ENCODE peak calls at places on chromosomes 1 and 21, in six cellular contexts. V, Z, Q, B, T and J are unnamed samples.

GRCh38 chr21:26801524-26801923 is 43.7 kb downstream of the ADAMTS1 start:
- DNase-seq in V (peak), Z (no peak), Q (no peak), B (no peak), T (no peak), J (no peak)

GRCh38 chr21:24514081-24514733 is 1093.1 kb downstream of the MRPL39 start:
- DNase-seq in V (no peak), Z (peak), Q (no peak), B (no peak), T (no peak), J (peak)

GRCh38 chr1:3426956-3427535 is 27.4 kb upstream of the ARHGEF16 start:
- DNase-seq in V (no peak), Z (no peak), Q (no peak), B (no peak), T (no peak), J (no peak)

GRCh38 chr1:220983877-220984635 is 104.8 kb downstream of the HLX start:
- DNase-seq in V (no peak), Z (no peak), Q (no peak), B (no peak), T (no peak), J (no peak)

GRCh38 chr21:44700101-44701022 is 3.4 kb downstream of the KRTAP10-12 start:
- DNase-seq in V (no peak), Z (no peak), Q (no peak), B (no peak), T (no peak), J (no peak)

GRCh38 chr1:50266509-50266908 is 156.7 kb downstream of the DMRTA2 start:
- DNase-seq in V (no peak), Z (no peak), Q (no peak), B (no peak), T (no peak), J (no peak)

GRCh38 chr21:45145146-45145545 is 70.8 kb downstream of the ADARB1 start:
- DNase-seq in V (no peak), Z (no peak), Q (no peak), B (no peak), T (no peak), J (no peak)

GRCh38 chr1:175178056-175178455 is 14.5 kb downstream of the KIAA0040 start:
- DNase-seq in V (no peak), Z (no peak), Q (no peak), B (no peak), T (no peak), J (no peak)

GRCh38 chr1:83692524-83693336 is 306.2 kb downstream of the TTLL7 start:
- DNase-seq in V (no peak), Z (peak), Q (no peak), B (no peak), T (no peak), J (peak)

GRCh38 chr1:206911064-206911663 is 10.6 kb downstream of the FCMR start:
- DNase-seq in V (no peak), Z (peak), Q (peak), B (no peak), T (no peak), J (peak)

GRCh38 chr1:7207875-7208646 is 422.8 kb downstream of the CAMTA1 start:
- DNase-seq in V (no peak), Z (peak), Q (no peak), B (peak), T (no peak), J (peak)

GRCh38 chr1:40802078-40803075 is 18.8 kb downstream of the KCNQ4 start:
- DNase-seq in V (no peak), Z (peak), Q (peak), B (peak), T (peak), J (peak)

GRCh38 chr1:53601867-53602266 is 137.1 kb downstream of the GLIS1 start:
- DNase-seq in V (no peak), Z (no peak), Q (no peak), B (no peak), T (no peak), J (no peak)

GRCh38 chr1:62523860-62524259 is 73.5 kb upstream of the ANGPTL3 start:
- DNase-seq in V (no peak), Z (no peak), Q (no peak), B (no peak), T (no peak), J (no peak)

GRCh38 chr1:112706505-112707216 is at the start of gene RHOC:
- DNase-seq in V (no peak), Z (peak), Q (peak), B (peak), T (peak), J (peak)

GRCh38 chr1:183164350-183164749 is 21.7 kb upstream of the LAMC2 start:
- DNase-seq in V (no peak), Z (no peak), Q (no peak), B (no peak), T (no peak), J (no peak)